ENCODE peak calls at places on chromosomes 6 and 20, in four cellular contexts. N, H, A and Q are unnamed samples.

GRCh38 chr6:131877999-131878789 is 70.4 kb downstream of the ENPP1 start:
- DNase-seq in N (no peak), H (no peak), A (no peak), Q (no peak)

GRCh38 chr20:22411568-22412450 is 172.6 kb downstream of the FOXA2 start:
- DNase-seq in N (no peak), H (peak; percentile 89), A (peak; percentile 96), Q (no peak)

GRCh38 chr20:32896521-32897280 is 38.0 kb downstream of the EFCAB8 start:
- DNase-seq in N (no peak), H (no peak), A (no peak), Q (no peak)

GRCh38 chr20:37576911-37577310 is 49.2 kb upstream of the BLCAP start:
- DNase-seq in N (no peak), H (no peak), A (no peak), Q (no peak)

GRCh38 chr6:166417285-166417691 is 34.5 kb upstream of the MPC1 start:
- DNase-seq in N (no peak), H (no peak), A (no peak), Q (no peak)

GRCh38 chr6:33431880-33432541 is 12.1 kb downstream of the SYNGAP1 start:
- DNase-seq in N (no peak), H (no peak), A (no peak), Q (peak; percentile 47)

GRCh38 chr6:33104893-33105292 is 29.1 kb downstream of the HLA-DPB1 start:
- DNase-seq in N (no peak), H (no peak), A (no peak), Q (no peak)

GRCh38 chr6:85669735-85670194 is 27.1 kb upstream of the SYNCRIP start:
- DNase-seq in N (peak; percentile 89), H (no peak), A (no peak), Q (no peak)

GRCh38 chr6:73704260-73704659 is 8.3 kb downstream of the CD109 start:
- DNase-seq in N (no peak), H (peak; percentile 28), A (peak; percentile 77), Q (no peak)

GRCh38 chr20:62437430-62437829 is 10.1 kb upstream of the RBBP8NL start:
- DNase-seq in N (no peak), H (no peak), A (no peak), Q (no peak)

GRCh38 chr6:146363838-146364607 is 179.6 kb upstream of the RAB32 start:
- DNase-seq in N (no peak), H (no peak), A (no peak), Q (no peak)

GRCh38 chr6:165662671-165663282 is at the start of gene PDE10A:
- DNase-seq in N (no peak), H (no peak), A (no peak), Q (peak; percentile 53)

GRCh38 chr20:37095609-37096414 is at the start of gene RBL1:
- DNase-seq in N (peak; percentile 60), H (peak; percentile 96), A (peak; percentile 88), Q (peak; percentile 91)

GRCh38 chr20:35700625-35701148 is 1.5 kb downstream of the ROMO1 start:
- DNase-seq in N (no peak), H (no peak), A (no peak), Q (no peak)

GRCh38 chr6:10391799-10392198 is 23.1 kb downstream of the TFAP2A start:
- DNase-seq in N (no peak), H (no peak), A (no peak), Q (no peak)

GRCh38 chr6:10393544-10394225 is 21.2 kb downstream of the TFAP2A start:
- DNase-seq in N (no peak), H (no peak), A (no peak), Q (no peak)

GRCh38 chr6:10390495-10391298 is 24.2 kb downstream of the TFAP2A start:
- DNase-seq in N (no peak), H (no peak), A (no peak), Q (peak; percentile 28)

GRCh38 chr6:10389739-10390494 is 25.0 kb downstream of the TFAP2A start:
- DNase-seq in N (no peak), H (no peak), A (no peak), Q (peak; percentile 41)

DNA sequence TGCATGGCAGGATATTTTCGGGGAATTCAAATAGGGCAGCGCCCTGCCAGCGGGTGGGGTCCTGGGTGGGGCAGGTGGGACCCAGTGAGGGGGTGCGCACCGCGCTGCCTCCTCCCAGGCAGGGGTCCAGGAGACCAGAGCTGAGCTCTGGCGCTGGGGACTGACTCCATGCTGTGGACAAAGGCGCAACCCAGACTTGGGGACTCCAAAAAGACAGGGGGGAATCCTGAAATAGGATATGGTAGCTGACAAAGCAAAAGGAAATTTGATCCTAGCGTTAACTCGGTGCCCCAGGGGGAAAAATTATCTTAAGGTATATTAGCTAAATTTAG is 23.6 kb downstream of the TFAP2A start:
- DNase-seq in N (no peak), H (no peak), A (no peak), Q (no peak)
- TF ChIP-seq CBFB in N (no peak), H (no peak), A (no peak), Q (no peak)

GRCh38 chr6:83114164-83114563 is 46.7 kb downstream of the DOP1A start:
- DNase-seq in N (no peak), H (no peak), A (no peak), Q (no peak)
- TF ChIP-seq CBFB in N (no peak), H (no peak), A (no peak), Q (no peak)

DNA sequence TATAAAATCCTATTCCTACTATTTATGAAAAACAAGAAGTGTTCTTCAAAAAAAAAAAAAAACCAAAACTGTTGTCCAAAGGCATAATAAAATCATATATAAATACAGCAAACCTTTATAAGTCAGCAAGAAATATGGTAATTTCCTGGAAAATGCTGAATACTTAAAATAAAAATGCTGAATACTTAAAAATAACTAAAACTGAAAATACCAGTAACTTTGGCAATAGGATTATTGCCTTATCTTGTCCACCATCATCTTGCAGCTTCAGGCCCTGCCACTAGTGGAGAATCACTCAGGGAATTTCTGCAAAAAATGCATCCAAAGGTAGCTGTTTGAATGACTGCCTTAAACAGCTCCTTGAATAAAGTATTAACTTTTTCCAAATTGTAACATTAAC is 24.5 kb downstream of the CCNC start:
- DNase-seq in N (no peak), H (no peak), A (no peak), Q (no peak)
- TF ChIP-seq CBFB in N (no peak), H (no peak), A (no peak), Q (no peak)

GRCh38 chr6:116945809-116946208 is 68.8 kb downstream of the RFX6 start:
- DNase-seq in N (no peak), H (no peak), A (no peak), Q (no peak)
- TF ChIP-seq CBFB in N (no peak), H (no peak), A (no peak), Q (no peak)

GRCh38 chr6:130848945-130849344 is 21.7 kb downstream of the SMLR1 start:
- DNase-seq in N (no peak), H (peak; percentile 6), A (no peak), Q (no peak)

GRCh38 chr6:130852844-130853554 is 25.8 kb downstream of the SMLR1 start:
- DNase-seq in N (no peak), H (no peak), A (no peak), Q (no peak)

GRCh38 chr6:130853555-130854183 is 26.5 kb downstream of the SMLR1 start:
- DNase-seq in N (no peak), H (no peak), A (peak; percentile 88), Q (no peak)

GRCh38 chr6:130849501-130850039 is 22.4 kb downstream of the SMLR1 start:
- DNase-seq in N (no peak), H (no peak), A (no peak), Q (no peak)

GRCh38 chr6:130851026-130851425 is 23.8 kb downstream of the SMLR1 start:
- DNase-seq in N (no peak), H (no peak), A (no peak), Q (no peak)
- TF ChIP-seq CBFB in N (no peak), H (no peak), A (no peak), Q (no peak)

DNA sequence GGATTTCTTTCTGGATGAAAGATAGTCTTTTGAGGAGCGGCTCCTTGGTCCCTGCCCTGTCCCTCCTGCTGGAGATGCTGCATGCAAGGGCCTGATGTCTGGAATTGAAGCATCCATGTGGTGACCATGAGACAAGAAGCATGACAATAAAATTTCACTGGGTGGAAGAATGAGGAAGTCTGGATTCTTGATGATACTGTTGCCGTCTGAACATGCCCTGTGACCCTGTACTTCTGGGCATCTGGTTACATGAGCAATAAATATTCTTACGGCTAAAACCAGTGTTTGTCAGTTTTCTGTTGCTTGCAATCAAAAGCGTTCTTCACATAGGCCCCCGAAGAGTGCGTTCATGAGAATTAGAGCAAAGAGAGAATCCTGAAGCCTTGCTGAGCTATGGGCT is 194.9 kb upstream of the PMEPA1 start:
- DNase-seq in N (no peak), H (no peak), A (no peak), Q (no peak)
- TF ChIP-seq CBFB in N (no peak), H (no peak), A (no peak), Q (no peak)

DNA sequence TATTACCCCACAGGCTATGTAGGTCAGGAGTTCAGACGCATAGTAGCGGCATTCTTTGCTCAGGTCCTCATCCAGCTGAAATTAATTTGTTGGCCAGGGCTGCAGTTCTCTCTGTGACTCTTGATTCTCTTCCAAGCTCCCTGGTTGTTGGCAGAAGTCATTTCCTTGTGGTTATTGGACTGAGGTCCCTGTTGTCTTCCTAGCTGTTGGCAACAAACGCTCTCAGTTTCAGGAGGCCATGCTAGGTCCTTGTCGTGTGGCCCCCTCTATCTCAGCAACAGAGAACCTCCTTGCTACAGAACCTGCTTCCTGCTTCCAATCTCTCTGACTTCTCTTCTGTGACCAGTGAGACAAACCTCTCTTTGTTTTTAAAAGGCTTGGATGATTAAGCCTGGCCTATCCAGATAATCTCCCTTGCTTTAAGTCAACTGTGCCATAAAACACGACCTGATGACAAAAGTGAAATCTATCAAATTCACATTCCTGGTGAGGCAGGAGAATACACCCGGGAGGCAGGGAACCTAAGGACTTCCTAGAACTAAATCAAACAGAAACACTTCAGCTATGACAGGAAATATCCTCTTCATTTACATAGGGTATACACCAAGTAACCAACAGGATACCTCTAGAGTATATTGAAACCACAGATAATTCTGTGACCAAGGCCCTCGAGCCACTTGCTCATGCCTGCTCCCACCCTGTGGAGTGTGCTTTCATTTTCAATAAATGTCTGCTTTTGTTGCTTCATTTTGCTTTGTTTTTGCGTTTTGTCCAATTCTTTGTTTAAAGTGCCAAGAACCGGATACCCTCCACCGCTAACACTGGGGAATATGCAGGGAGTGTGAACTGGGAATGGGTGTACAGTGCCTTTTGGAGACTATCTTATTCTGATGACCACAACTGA is 196.0 kb downstream of the BTBD3 start:
- DNase-seq in N (no peak), H (no peak), A (no peak), Q (no peak)
- TF ChIP-seq CBFB in N (no peak), H (no peak), A (no peak), Q (no peak)

DNA sequence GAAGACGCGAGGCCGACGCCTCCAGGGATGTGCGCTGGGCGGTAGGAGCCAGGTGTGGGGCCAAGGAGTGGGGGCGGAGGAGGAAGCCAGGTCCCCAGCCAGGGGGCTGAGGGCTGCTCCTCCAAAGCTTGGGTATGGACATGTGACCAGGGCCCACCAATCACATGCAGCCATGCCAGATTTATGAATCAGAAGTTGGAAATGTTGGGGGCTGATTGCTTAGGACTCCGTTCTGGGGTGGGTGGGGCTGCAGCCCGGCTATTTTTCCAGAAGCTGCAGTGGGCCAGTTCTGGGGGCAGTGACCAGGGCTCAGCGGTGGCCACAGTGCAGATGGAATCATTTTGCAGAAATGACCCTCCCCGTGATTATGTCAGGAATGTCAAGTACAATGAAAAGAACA is 96.0 kb downstream of the CEBPB start:
- DNase-seq in N (no peak), H (no peak), A (no peak), Q (no peak)
- TF ChIP-seq CBFB in N (no peak), H (no peak), A (no peak), Q (no peak)

GRCh38 chr6:47579040-47579439 is 101.5 kb downstream of the CD2AP start:
- DNase-seq in N (no peak), H (no peak), A (no peak), Q (no peak)
- TF ChIP-seq CBFB in N (no peak), H (no peak), A (no peak), Q (no peak)

GRCh38 chr6:157607317-157608109 is 215.5 kb upstream of the SNX9 start:
- DNase-seq in N (no peak), H (no peak), A (no peak), Q (peak; percentile 64)
- TF ChIP-seq CBFB in N (no peak), H (no peak), A (no peak), Q (no peak)